ENCODE peak calls at places on chromosomes 13 and 19, in ten cellular contexts. D is fibroblast of pulmonary artery; B is spleen; L is AG04450; Q is testis; C is tibial nerve; E is CD8-positive, alpha-beta T cell; W is astrocyte; H is endodermal cell; S is kidney epithelial cell. U is an unnamed sample.

GRCh38 chr13:33611016-33611805 is 206.7 kb upstream of the RFC3 start:
- DNase-seq in D (peak), E (no peak), H (no peak), B (no peak), Q (peak), C (peak), W (peak), L (peak), S (peak), U (no peak)

GRCh38 chr13:43377955-43378354 is 354.6 kb downstream of the DNAJC15 start:
- DNase-seq in B (no peak), E (no peak), Q (no peak), D (peak), L (no peak), W (peak), C (no peak), H (no peak), S (no peak), U (peak)

GRCh38 chr13:86188170-86188569 is 389.0 kb upstream of the SLITRK6 start:
- DNase-seq in E (no peak), D (no peak), Q (no peak), S (no peak), H (no peak), W (no peak), C (no peak), B (no peak), L (no peak), U (no peak)

GRCh38 chr13:94454906-94455305 is 24.6 kb downstream of the DCT start:
- DNase-seq in S (no peak), W (peak), L (no peak), H (no peak), C (no peak), Q (no peak), E (no peak), B (no peak), D (no peak), U (peak)

GRCh38 chr19:7869453-7869909 is 4.7 kb downstream of the PRR36 start:
- DNase-seq in B (peak), C (no peak), L (no peak), E (peak), W (no peak), H (peak), D (peak), S (no peak), Q (peak), U (peak)

GRCh38 chr13:24272452-24273161 is 36.8 kb upstream of the C1QTNF9 start:
- DNase-seq in W (no peak), D (no peak), H (peak), C (no peak), L (no peak), B (peak), S (no peak), Q (peak), E (no peak), U (peak)

GRCh38 chr19:44552324-44552723 is 22.8 kb upstream of the CEACAM20 start:
- DNase-seq in W (no peak), S (no peak), H (peak), D (peak), L (no peak), E (no peak), Q (peak), B (no peak), C (no peak), U (peak)

GRCh38 chr19:3146677-3147100 is 10.9 kb downstream of the GNA15 start:
- DNase-seq in Q (no peak), S (no peak), W (no peak), H (peak), D (no peak), E (peak), C (no peak), L (no peak), B (peak), U (no peak)

GRCh38 chr19:49560358-49560900 is 19.9 kb downstream of the NOSIP start:
- DNase-seq in C (no peak), S (no peak), Q (peak), D (no peak), E (no peak), W (no peak), L (no peak), B (no peak), H (no peak), U (no peak)

GRCh38 chr19:33429891-33430673 is 56.6 kb downstream of the CEBPG start:
- DNase-seq in L (no peak), Q (no peak), C (no peak), B (peak), H (no peak), W (no peak), D (no peak), E (no peak), S (no peak), U (no peak)

GRCh38 chr19:11345122-11345752 is 831 bp downstream of the TMEM205 start:
- DNase-seq in W (no peak), H (no peak), E (no peak), D (no peak), C (no peak), Q (no peak), L (no peak), S (no peak), B (no peak), U (peak)

GRCh38 chr13:51874651-51875050 is 12.9 kb downstream of the CCDC70 start:
- DNase-seq in H (no peak), Q (no peak), E (no peak), D (no peak), L (no peak), S (no peak), B (no peak), C (no peak), W (no peak), U (no peak)

GRCh38 chr19:10332158-10332964 is 968 bp downstream of the RAVER1 start:
- DNase-seq in W (no peak), D (no peak), H (peak), E (no peak), C (no peak), B (no peak), Q (no peak), L (no peak), S (no peak), U (no peak)

GRCh38 chr19:10823690-10824089 is 12.3 kb downstream of the TMED1 start:
- DNase-seq in E (no peak), S (no peak), B (peak), W (no peak), C (no peak), D (no peak), L (no peak), Q (no peak), H (no peak), U (no peak)

GRCh38 chr13:27960362-27961226 is 8.5 kb downstream of the CDX2 start:
- DNase-seq in W (no peak), L (no peak), E (no peak), C (no peak), D (peak), S (no peak), Q (peak), H (peak), B (peak), U (peak)

GRCh38 chr13:23748109-23748508 is 141.1 kb downstream of the MIPEP start:
- DNase-seq in W (no peak), C (no peak), L (no peak), E (no peak), Q (no peak), D (no peak), H (no peak), B (no peak), S (no peak), U (no peak)

GRCh38 chr19:29841559-29842367 is 30.0 kb downstream of the CCNE1 start:
- DNase-seq in W (peak), Q (no peak), S (no peak), D (peak), C (no peak), E (no peak), L (no peak), H (peak), B (no peak), U (peak)

DNA sequence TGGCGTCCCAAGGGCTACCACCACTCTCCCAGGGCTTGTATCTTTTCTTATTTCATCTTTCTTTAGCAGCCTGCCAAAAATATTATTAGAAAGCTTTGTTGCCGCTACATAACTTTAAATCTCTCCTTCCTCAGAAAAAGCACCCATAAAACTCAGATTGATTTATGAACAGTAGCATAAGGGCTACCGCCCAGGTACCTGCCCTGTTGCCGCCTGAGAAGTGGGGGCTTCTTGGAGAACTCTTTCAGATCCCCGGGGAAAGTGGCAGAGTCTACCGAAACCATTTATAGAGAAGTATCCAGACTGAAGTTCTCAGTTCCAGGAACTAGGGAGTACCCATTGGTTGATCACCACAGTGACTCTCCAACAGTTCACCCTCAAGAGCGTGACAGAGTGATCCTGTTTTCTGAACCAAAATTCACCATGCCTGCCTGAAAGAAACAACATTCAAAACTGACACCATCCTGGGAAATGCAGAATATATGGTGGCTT is 697 bp upstream of the N4BP2L1 start:
- DNase-seq in H (no peak), S (no peak), E (no peak), W (no peak), Q (no peak), B (no peak), L (no peak), C (no peak), D (no peak), U (no peak)
- H3K4me3 ChIP-seq in H (peak), S (peak), E (peak), W (peak), Q (peak), B (peak), L (peak), C (peak), D (peak), U (peak)

GRCh38 chr19:16002380-16002779 is 53.6 kb downstream of the OR10H4 start:
- DNase-seq in B (no peak), L (no peak), Q (no peak), S (no peak), C (no peak), W (no peak), E (no peak), H (no peak), D (peak), U (no peak)

GRCh38 chr19:16000024-16000687 is 51.3 kb downstream of the OR10H4 start:
- DNase-seq in L (no peak), B (no peak), H (no peak), E (no peak), D (no peak), C (no peak), W (no peak), Q (no peak), S (no peak), U (no peak)

GRCh38 chr19:16002985-16003384 is 54.2 kb downstream of the OR10H4 start:
- DNase-seq in D (no peak), W (no peak), H (no peak), L (no peak), E (no peak), S (no peak), C (no peak), B (no peak), Q (no peak), U (no peak)

GRCh38 chr19:15998166-15998565 is 49.4 kb downstream of the OR10H4 start:
- DNase-seq in Q (no peak), W (no peak), S (no peak), E (no peak), H (no peak), L (no peak), C (no peak), D (no peak), B (no peak), U (no peak)

DNA sequence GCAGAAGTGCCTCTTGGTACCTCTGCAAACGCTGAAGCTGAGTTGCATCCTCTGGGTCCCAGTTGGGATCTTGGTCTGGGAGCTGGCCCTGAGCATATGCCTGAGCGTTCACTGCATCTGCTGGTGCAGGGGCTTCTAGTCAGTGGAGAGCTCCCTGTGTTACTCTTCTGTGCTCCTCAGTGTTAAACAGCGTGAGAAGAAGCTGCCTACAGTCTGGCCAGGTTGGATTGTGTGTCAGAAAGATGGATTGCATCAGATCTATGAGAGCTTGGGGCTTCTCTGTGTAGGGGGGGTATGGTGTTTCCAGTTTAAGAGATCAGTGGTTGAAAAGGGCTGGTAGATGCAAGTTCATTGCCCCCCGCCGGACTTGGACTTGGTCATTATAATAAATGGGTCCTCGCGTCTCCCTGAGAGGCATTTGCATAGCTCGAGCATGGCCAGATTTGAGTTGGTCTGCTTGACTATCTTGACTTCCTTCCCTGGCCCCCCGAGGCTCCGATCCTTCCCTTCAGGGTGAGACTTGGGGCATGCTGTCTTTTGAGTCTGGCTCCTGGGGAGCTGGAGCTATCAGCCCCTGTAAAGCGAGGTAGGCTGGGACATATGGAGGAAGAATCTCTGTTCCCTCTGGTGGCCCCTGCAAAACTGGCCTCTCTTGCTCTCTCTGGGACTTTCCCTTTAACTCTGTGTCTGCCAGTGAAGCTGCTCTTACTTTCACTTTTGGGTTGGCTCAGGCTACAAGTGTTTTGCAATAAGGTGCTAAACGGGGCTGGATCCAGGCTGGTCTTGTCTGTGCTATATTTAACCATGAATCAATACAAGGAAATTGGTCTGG is 52.9 kb downstream of the OR10H4 start:
- DNase-seq in S (peak), D (peak), W (peak), E (no peak), L (peak), Q (no peak), B (no peak), C (no peak), H (no peak), U (peak)
- H3K4me3 ChIP-seq in S (no peak), D (peak), W (no peak), E (peak), L (peak), Q (peak), B (peak), C (peak), H (no peak), U (peak)

GRCh38 chr19:38402623-38402966 is 298 bp upstream of the FAM98C start:
- DNase-seq in B (no peak), D (no peak), L (no peak), W (no peak), E (no peak), Q (no peak), C (no peak), S (no peak), H (no peak), U (no peak)
- H3K4me3 ChIP-seq in B (peak), D (peak), L (peak), W (peak), E (peak), Q (peak), C (peak), S (peak), H (peak), U (peak)

DNA sequence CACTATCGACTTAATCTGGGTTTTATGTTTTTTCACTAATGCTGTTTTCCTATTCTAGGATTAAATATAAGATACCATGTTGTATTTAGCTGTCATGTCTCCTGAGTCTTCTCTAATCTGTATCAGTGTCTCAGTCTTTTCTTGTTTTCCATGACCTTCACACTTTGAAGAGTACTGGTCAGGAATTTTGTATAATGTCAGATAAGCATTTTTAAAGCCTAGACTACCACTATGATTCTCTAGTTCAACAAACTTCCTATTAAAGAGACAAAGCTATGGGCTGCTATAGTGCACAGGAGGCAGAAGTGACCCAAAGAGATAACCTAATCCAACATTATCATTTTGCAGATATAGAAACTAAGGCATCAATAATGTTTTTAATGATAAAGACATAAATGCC is 63.0 kb upstream of the ZDHHC20 start:
- DNase-seq in L (no peak), W (no peak), H (no peak), S (no peak), D (no peak), Q (no peak), E (no peak), C (no peak), B (no peak), U (no peak)
- H3K4me3 ChIP-seq in L (no peak), W (no peak), H (no peak), S (no peak), D (no peak), Q (no peak), E (no peak), C (no peak), B (no peak), U (no peak)

GRCh38 chr19:51572908-51573307 is 1.8 kb downstream of the ZNF175 start:
- DNase-seq in E (no peak), L (peak), D (peak), C (no peak), B (no peak), W (peak), S (peak), Q (no peak), H (no peak), U (peak)
- H3K4me3 ChIP-seq in E (no peak), L (peak), D (peak), C (no peak), B (no peak), W (peak), S (no peak), Q (no peak), H (no peak), U (no peak)

GRCh38 chr13:76993473-76993872 is 1.6 kb downstream of the CLN5 start:
- DNase-seq in D (no peak), Q (no peak), H (no peak), W (no peak), L (no peak), S (no peak), E (no peak), B (no peak), C (no peak), U (no peak)
- H3K4me3 ChIP-seq in D (peak), Q (no peak), H (peak), W (no peak), L (no peak), S (no peak), E (no peak), B (no peak), C (no peak), U (no peak)

DNA sequence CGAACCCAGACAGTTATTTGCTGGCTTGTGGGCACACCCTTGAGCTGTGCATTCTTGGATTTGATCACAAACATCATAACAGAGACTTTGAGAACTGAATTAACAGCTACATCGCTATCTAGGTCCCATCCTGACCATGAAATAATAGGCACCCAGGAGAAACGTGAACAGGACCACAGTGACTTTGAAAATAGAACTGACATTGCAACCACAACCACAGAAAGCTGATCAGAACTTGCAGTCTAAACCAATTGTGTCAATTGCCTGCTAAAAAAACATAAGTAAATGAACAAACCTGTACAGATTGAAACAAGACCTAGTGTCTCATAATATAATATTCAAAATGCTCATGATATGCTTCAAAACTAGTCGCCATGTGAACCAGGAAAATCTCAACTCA is 18.3 kb upstream of the KATNAL1 start:
- DNase-seq in H (no peak), Q (no peak), S (no peak), L (no peak), D (no peak), W (no peak), C (no peak), E (no peak), B (no peak), U (no peak)
- H3K4me3 ChIP-seq in H (no peak), Q (no peak), S (no peak), L (no peak), D (no peak), W (no peak), C (no peak), E (no peak), B (no peak), U (no peak)

U was measured in bronchial epithelial cell.